ENCODE peak calls at places on chromosomes 5 and 9, in five cellular contexts. N is uterus, Q is esophagus squamous epithelium, O is tibial nerve, X is cardiac fibroblast. P is an unnamed sample.

GRCh38 chr9:36029202-36029601 is 7.5 kb upstream of the RECK start:
- DNase-seq in X (no peak), O (no peak), N (no peak), Q (no peak), P (no peak)

GRCh38 chr5:98581416-98581999 is 192.0 kb upstream of the RGMB start:
- DNase-seq in O (no peak), Q (no peak), N (no peak), X (peak), P (no peak)

GRCh38 chr5:145324101-145324500 is 511.0 kb downstream of the PRELID2 start:
- DNase-seq in O (no peak), X (no peak), Q (no peak), N (no peak), P (no peak)

GRCh38 chr5:11467588-11467987 is 436.7 kb downstream of the CTNND2 start:
- DNase-seq in N (no peak), X (no peak), O (no peak), Q (no peak), P (no peak)

GRCh38 chr9:113873446-113873845 is 2.7 kb upstream of the ZNF618 start:
- DNase-seq in X (no peak), O (no peak), N (no peak), Q (no peak), P (no peak)

GRCh38 chr9:99371376-99371775 is 149.3 kb downstream of the SEC61B start:
- DNase-seq in O (no peak), X (no peak), N (no peak), Q (no peak), P (peak)

GRCh38 chr5:7576023-7576715 is 180.2 kb downstream of the ADCY2 start:
- DNase-seq in X (no peak), N (no peak), O (no peak), Q (no peak), P (no peak)

GRCh38 chr9:117334101-117334500 is 80.8 kb downstream of the ASTN2 start:
- DNase-seq in O (no peak), Q (no peak), X (no peak), N (no peak), P (no peak)

GRCh38 chr9:32378496-32378895 is 5.9 kb upstream of the ACO1 start:
- DNase-seq in N (peak), X (peak), Q (no peak), O (no peak), P (peak)

GRCh38 chr5:38648703-38649291 is 92.4 kb upstream of the LIFR start:
- DNase-seq in Q (no peak), O (no peak), N (no peak), X (no peak), P (no peak)

GRCh38 chr9:69193685-69194032 is 19.6 kb downstream of the TJP2 start:
- DNase-seq in X (no peak), N (no peak), O (no peak), Q (no peak), P (no peak)

GRCh38 chr9:127366594-127366993 is 30.4 kb upstream of the SLC2A8 start:
- DNase-seq in O (no peak), X (no peak), Q (no peak), N (no peak), P (no peak)

GRCh38 chr9:36566813-36567217 is 5.9 kb upstream of the MELK start:
- DNase-seq in O (no peak), N (no peak), Q (no peak), X (peak), P (peak)

GRCh38 chr5:172985596-172985995 is 2.0 kb downstream of the ATP6V0E1 start:
- DNase-seq in O (no peak), Q (no peak), N (no peak), X (no peak), P (no peak)

GRCh38 chr5:83433891-83434290 is 37.7 kb upstream of the VCAN start:
- DNase-seq in O (no peak), N (no peak), X (no peak), Q (no peak), P (no peak)

GRCh38 chr9:38067892-38068615 is 973 bp downstream of the SHB start:
- DNase-seq in N (no peak), O (no peak), Q (no peak), X (no peak), P (no peak)

GRCh38 chr9:131773911-131774379 is 34.1 kb upstream of the RAPGEF1 start:
- DNase-seq in O (no peak), Q (no peak), X (peak), N (no peak), P (peak)

GRCh38 chr9:114690308-114690707 is 8.3 kb upstream of the TEX48 start:
- DNase-seq in X (no peak), N (no peak), O (no peak), Q (no peak), P (no peak)

GRCh38 chr5:90792725-90793124 is 234.1 kb downstream of the ADGRV1 start:
- DNase-seq in N (no peak), Q (no peak), X (peak), O (no peak), P (no peak)

GRCh38 chr5:90793183-90793582 is 234.6 kb downstream of the ADGRV1 start:
- DNase-seq in O (no peak), Q (no peak), N (no peak), X (no peak), P (no peak)
- TF ChIP-seq CTCF in O (no peak), Q (no peak), N (no peak), X (no peak), P (peak)

DNA sequence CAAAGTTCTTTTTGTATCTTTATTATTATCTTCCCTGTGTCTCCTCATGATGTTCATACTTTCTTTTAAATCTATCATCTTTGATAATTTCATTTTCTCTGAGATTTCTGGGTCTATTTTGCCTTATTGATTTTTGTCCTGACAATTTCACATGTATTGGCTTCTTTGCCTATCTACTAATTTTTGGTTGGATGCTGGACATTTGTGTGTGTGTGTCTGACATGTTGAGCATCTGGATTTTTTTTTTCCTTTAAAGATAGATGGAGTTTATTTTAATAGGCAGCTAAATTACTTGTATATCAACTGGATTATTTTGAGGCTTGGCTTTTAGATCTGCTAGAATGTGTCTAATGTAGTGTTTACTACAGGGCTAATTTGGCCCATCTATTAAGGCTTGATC is 178.0 kb upstream of the MOCS2 start:
- DNase-seq in X (no peak), O (no peak), N (no peak), Q (no peak), P (no peak)
- H3K4me3 ChIP-seq in X (no peak), O (no peak), N (no peak), Q (no peak), P (no peak)

DNA sequence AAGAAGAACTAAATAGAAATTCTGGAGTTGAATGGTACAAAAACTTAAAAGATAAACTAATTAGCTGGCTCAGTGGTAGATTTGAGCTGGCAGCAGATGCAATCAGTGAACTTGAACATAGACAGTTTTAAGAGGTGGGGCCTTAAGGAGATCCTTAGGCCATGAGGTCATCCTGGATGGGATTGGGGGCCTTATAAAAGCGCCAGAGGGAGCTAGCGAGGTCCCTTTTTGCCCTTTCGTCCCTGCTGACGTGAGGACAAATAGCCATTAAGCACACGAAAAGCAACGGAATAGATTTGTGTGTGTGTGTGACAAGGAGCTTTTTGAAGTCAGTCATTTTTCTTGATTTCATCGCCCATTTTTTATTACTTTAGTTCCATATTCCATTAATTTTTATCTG is 83.3 kb downstream of the ZNF354C start:
- DNase-seq in O (no peak), N (no peak), X (peak), Q (no peak), P (no peak)
- TF ChIP-seq CTCF in O (no peak), N (no peak), X (peak), Q (no peak), P (no peak)

GRCh38 chr5:57408285-57408684 is 74.3 kb downstream of the ACTBL2 start:
- DNase-seq in O (no peak), N (no peak), X (peak), Q (no peak), P (no peak)
- H3K4me3 ChIP-seq in O (no peak), N (no peak), X (no peak), Q (no peak), P (no peak)

GRCh38 chr5:10140195-10140973 is 109.3 kb downstream of the ATPSCKMT start:
- DNase-seq in O (no peak), N (no peak), Q (no peak), X (no peak), P (peak)
- TF ChIP-seq CTCF in O (no peak), N (no peak), Q (no peak), X (peak), P (peak)

GRCh38 chr5:55176176-55176818 is 3.3 kb upstream of the CDC20B start:
- DNase-seq in N (no peak), X (no peak), O (no peak), Q (no peak), P (no peak)
- H3K4me3 ChIP-seq in N (no peak), X (peak), O (peak), Q (peak), P (peak)

GRCh38 chr9:88421348-88421747 is 33.1 kb downstream of the SPIN1 start:
- DNase-seq in N (no peak), Q (no peak), X (no peak), O (no peak), P (no peak)

GRCh38 chr9:88418715-88419540 is 30.7 kb downstream of the SPIN1 start:
- DNase-seq in O (no peak), N (no peak), X (no peak), Q (no peak), P (no peak)

GRCh38 chr9:88414298-88414697 is 26.1 kb downstream of the SPIN1 start:
- DNase-seq in X (no peak), N (no peak), Q (no peak), O (no peak), P (no peak)

GRCh38 chr9:88420227-88420626 is 32.0 kb downstream of the SPIN1 start:
- DNase-seq in O (no peak), N (peak), Q (no peak), X (no peak), P (no peak)

DNA sequence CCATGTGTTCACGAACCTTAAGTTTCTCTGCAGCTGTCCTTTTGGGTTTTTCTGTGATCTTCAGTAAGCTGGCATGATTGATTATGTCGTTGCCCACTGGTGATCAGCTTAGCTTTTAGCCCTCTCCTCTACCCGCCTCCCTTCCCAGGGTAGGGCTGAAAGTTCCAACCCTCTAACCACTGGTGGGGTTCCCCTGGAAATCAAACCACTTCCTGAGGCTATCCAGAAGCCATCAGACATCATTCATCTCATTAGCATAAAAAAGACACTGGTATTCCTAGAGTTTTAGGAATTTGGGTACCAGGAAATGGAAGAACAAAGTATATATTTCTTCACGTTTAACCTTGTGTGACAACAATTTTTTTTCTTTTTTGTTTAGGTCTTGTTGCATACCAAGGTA is 29.8 kb downstream of the SPIN1 start:
- DNase-seq in Q (no peak), O (no peak), N (no peak), X (no peak), P (no peak)
- TF ChIP-seq CTCF in Q (no peak), O (no peak), N (no peak), X (no peak), P (no peak)